ENCODE peak calls at places on chromosomes 1 and 21, in nine cellular contexts. M is HepG2, S is heart left ventricle, L is stomach, A is tibial nerve, N is breast epithelium, J is right lobe of liver, I is uterus, B is K562. P is an unnamed sample.
A peak's percentile ranks its signal among the peaks of the same experiment; 100 is the strongest.

GRCh38 chr1:2611034-2611501 is 21.7 kb downstream of the MMEL1 start:
- DNase-seq in M (no peak), S (peak; percentile 16), L (peak; percentile 56), A (no peak), N (no peak), J (peak; percentile 36), I (no peak), B (peak; percentile 94), P (peak; percentile 12)

GRCh38 chr1:34749983-34750382 is 4.9 kb upstream of the GJB5 start:
- DNase-seq in M (no peak), S (no peak), L (no peak), A (no peak), N (no peak), J (no peak), I (no peak), B (no peak), P (no peak)

GRCh38 chr1:14699596-14699995 is 101.1 kb downstream of the KAZN start:
- DNase-seq in M (no peak), S (no peak), L (no peak), A (no peak), N (no peak), J (no peak), I (no peak), B (no peak), P (no peak)

GRCh38 chr1:94648225-94649007 is 106.9 kb upstream of the F3 start:
- DNase-seq in M (no peak), S (no peak), L (peak; percentile 68), A (peak; percentile 86), N (peak; percentile 89), J (no peak), I (peak; percentile 94), B (peak; percentile 53), P (peak; percentile 92)

GRCh38 chr1:39381839-39382238 is 109.6 kb upstream of the BMP8A start:
- DNase-seq in M (no peak), S (no peak), L (no peak), A (no peak), N (no peak), J (no peak), I (no peak), B (no peak), P (no peak)

GRCh38 chr21:28587748-28588147 is 404.9 kb downstream of the LTN1 start:
- DNase-seq in M (no peak), S (no peak), L (no peak), A (no peak), N (no peak), J (no peak), I (no peak), B (no peak), P (no peak)

GRCh38 chr1:53346007-53346813 is 18.3 kb upstream of the LRP8 start:
- DNase-seq in M (no peak), S (peak; percentile 5), L (peak; percentile 17), A (no peak), N (no peak), J (peak; percentile 5), I (no peak), B (no peak), P (peak; percentile 2)

GRCh38 chr1:33640114-33640660 is 167.7 kb downstream of the ZSCAN20 start:
- DNase-seq in M (no peak), S (no peak), L (no peak), A (no peak), N (no peak), J (no peak), I (no peak), B (no peak), P (no peak)

GRCh38 chr21:43687566-43688395 is 28.4 kb downstream of the RRP1B start:
- DNase-seq in M (no peak), S (no peak), L (no peak), A (no peak), N (no peak), J (no peak), I (no peak), B (no peak), P (no peak)

GRCh38 chr1:13725714-13726175 is 25.8 kb downstream of the PRDM2 start:
- DNase-seq in M (peak; percentile 20), S (no peak), L (peak; percentile 40), A (no peak), N (peak; percentile 53), J (no peak), I (no peak), B (no peak), P (no peak)

GRCh38 chr1:176073524-176074157 is 133.4 kb downstream of the COP1 start:
- DNase-seq in M (peak; percentile 57), S (peak; percentile 32), L (no peak), A (peak; percentile 65), N (no peak), J (no peak), I (peak; percentile 51), B (peak; percentile 56), P (no peak)

GRCh38 chr1:160866001-160866704 is 3.5 kb upstream of the CD244 start:
- DNase-seq in M (peak; percentile 20), S (no peak), L (no peak), A (no peak), N (no peak), J (no peak), I (no peak), B (no peak), P (no peak)

GRCh38 chr1:241998412-241998921 is 431 bp downstream of the MAP1LC3C start:
- DNase-seq in M (peak; percentile 23), S (peak; percentile 74), L (peak; percentile 41), A (peak; percentile 80), N (no peak), J (peak; percentile 62), I (peak; percentile 60), B (peak; percentile 85), P (peak; percentile 82)

GRCh38 chr1:202862672-202863560 is 26.0 kb downstream of the RABIF start:
- DNase-seq in M (peak; percentile 88), S (no peak), L (no peak), A (no peak), N (no peak), J (no peak), I (no peak), B (no peak), P (no peak)

GRCh38 chr1:202858789-202859414 is 30.0 kb downstream of the RABIF start:
- DNase-seq in M (no peak), S (peak; percentile 40), L (no peak), A (peak; percentile 29), N (no peak), J (no peak), I (peak; percentile 37), B (no peak), P (peak; percentile 25)

GRCh38 chr1:202858306-202858705 is 30.6 kb downstream of the RABIF start:
- DNase-seq in M (no peak), S (peak; percentile 70), L (peak; percentile 30), A (peak; percentile 86), N (no peak), J (peak; percentile 47), I (peak; percentile 90), B (no peak), P (peak; percentile 58)

GRCh38 chr1:202861420-202862121 is 27.4 kb downstream of the RABIF start:
- DNase-seq in M (peak; percentile 90), S (peak; percentile 93), L (peak; percentile 93), A (peak; percentile 87), N (peak; percentile 89), J (peak; percentile 96), I (peak; percentile 89), B (peak; percentile 97), P (peak; percentile 85)

DNA sequence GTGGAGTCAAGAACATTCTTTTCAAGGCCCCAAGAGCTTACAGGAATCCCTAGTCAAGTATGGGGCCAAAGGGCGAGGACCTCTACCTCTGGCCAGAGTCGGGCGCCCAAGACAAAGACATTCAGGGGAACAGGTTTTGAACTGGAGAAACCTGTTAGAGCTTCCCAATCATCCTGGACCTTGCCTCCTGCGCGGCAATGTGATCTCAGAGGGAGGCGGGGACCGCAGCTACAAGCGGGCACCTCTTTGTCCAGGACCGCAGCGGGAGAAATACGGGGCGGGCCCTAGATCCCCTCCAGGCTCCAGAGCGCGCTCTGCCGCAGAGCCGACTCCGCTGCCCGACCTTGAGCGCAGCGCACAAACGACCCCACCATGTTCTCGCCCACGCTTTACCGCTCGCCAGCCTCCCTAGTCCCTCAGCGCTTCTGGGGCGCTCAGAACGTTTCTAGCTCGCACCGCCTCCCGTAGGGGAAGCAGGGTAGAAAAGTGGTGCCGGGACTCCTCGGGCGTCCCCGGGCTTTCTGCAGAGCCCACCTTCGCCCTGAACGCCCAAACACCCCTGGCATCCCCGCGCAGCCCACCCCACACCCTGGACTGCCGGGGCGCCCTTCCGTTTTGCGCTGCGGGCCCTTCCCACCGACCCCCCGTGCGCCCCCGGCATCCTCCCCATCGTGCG is 28.1 kb downstream of the RABIF start:
- DNase-seq in M (peak; percentile 83), S (peak; percentile 28), L (peak; percentile 77), A (no peak), N (peak; percentile 76), J (peak; percentile 81), I (peak; percentile 33), B (peak; percentile 57), P (no peak)
- TF ChIP-seq POLR2A in M (peak; percentile 80), S (no peak), L (no peak), A (no peak), N (no peak), J (peak; percentile 7), I (no peak), B (no peak), P (no peak)

GRCh38 chr1:234874291-234875288 is 254.0 kb downstream of the TOMM20 start:
- DNase-seq in M (peak; percentile 90), S (no peak), L (no peak), A (no peak), N (no peak), J (peak; percentile 76), I (no peak), B (peak; percentile 74), P (no peak)
- H3K4me1 ChIP-seq in M (peaks cover 89% of the 10 kb centered on the region), S (peaks cover 39% of the 10 kb centered on the region), L (peaks cover 35% of the 10 kb centered on the region), A (no peaks in the 10 kb centered on the region), N (no peaks in the 10 kb centered on the region), J (peaks cover 52% of the 10 kb centered on the region), I (no peaks in the 10 kb centered on the region), B (peaks cover 86% of the 10 kb centered on the region), P (peaks cover 1% of the 10 kb centered on the region)

GRCh38 chr1:87450615-87451209 is 122.0 kb downstream of the LMO4 start:
- DNase-seq in M (peak; percentile 21), S (no peak), L (peak; percentile 29), A (no peak), N (no peak), J (no peak), I (no peak), B (peak; percentile 11), P (no peak)
- TF ChIP-seq CTCF in M (peak; percentile 53), S (no peak), L (no peak), A (no peak), N (no peak), J (no peak), I (no peak), B (peak; percentile 72), P (no peak)

DNA sequence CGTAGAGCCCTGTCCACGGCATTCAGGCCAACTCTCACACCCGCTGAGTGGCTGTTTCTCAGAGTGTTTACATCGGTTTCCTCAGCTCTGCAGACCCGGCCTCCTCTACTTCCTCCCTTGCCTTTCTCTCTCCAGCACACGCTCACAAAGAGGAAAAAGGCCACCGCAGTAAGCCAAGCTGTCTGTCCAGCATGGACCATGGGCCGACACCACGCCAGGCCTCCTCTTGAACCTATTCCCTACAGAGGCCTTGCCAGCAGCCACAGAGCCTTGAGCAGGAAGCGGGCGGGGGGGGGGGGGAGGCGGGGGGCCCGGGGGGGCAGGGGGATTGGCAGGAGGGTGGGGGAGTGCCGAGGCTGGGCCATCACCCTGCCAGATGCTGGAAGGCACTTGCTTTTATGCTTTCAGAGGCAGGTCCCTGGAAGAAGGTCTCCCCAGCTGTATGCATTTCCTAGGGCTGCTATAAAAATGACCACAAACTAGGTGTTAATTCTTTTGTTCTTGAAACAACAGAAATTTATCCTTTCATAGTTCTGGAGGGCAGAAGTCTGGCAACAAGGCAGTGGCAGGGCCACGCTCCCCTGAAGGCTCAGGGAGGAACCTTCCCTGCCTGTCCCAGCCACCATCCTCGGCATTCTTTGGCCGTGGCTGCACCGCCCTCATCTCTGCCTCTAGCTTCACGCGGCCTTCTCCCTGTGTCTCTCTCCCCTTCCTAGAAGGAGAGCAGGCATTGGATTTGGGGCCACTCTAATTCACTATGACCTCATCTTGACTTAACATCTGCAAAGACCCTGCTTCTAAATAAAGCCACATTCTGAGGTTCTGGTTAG is 178.3 kb downstream of the PSMG1 start:
- DNase-seq in M (no peak), S (peak; percentile 78), L (peak; percentile 35), A (no peak), N (no peak), J (peak; percentile 60), I (peak; percentile 64), B (peak; percentile 25), P (no peak)
- TF ChIP-seq POLR2A in M (no peak), S (no peak), L (no peak), A (no peak), N (no peak), J (no peak), I (no peak), B (no peak), P (no peak)